ENCODE peak calls at places on chromosomes 1 and 21, in four cellular contexts. G is cardiac muscle cell, J is fibroblast of villous mesenchyme, L is astrocyte of the spinal cord. S is an unnamed sample.

GRCh38 chr21:26153758-26154157 is 16.8 kb downstream of the APP start:
- DNase-seq in G (no peak), J (peak), L (no peak), S (no peak)

GRCh38 chr1:157240495-157241184 is 102.4 kb upstream of the ETV3 start:
- DNase-seq in G (no peak), J (no peak), L (no peak), S (no peak)

GRCh38 chr1:71427066-71427465 is 346.2 kb upstream of the ZRANB2 start:
- DNase-seq in G (no peak), J (no peak), L (no peak), S (no peak)

GRCh38 chr1:235253219-235253640 is 74.7 kb downstream of the ARID4B start:
- DNase-seq in G (peak), J (peak), L (peak), S (peak)

GRCh38 chr1:65310078-65310587 is 790 bp downstream of the DNAJC6 start:
- DNase-seq in G (no peak), J (peak), L (no peak), S (no peak)

GRCh38 chr1:16326833-16327404 is 25.4 kb downstream of the FBXO42 start:
- DNase-seq in G (peak), J (peak), L (no peak), S (no peak)

GRCh38 chr1:212286437-212287131 is 1.4 kb downstream of the PPP2R5A start:
- DNase-seq in G (peak), J (peak), L (peak), S (peak)

GRCh38 chr21:25708467-25709065 is 26.1 kb downstream of the ATP5PF start:
- DNase-seq in G (peak), J (peak), L (peak), S (peak)

GRCh38 chr1:177585492-177586220 is 384.2 kb downstream of the SEC16B start:
- DNase-seq in G (no peak), J (no peak), L (peak), S (no peak)

GRCh38 chr21:45130324-45130774 is 56.0 kb downstream of the ADARB1 start:
- DNase-seq in G (peak), J (peak), L (peak), S (peak)
- H3K4me3 ChIP-seq in G (no peak), J (peak), L (peak), S (peak)

GRCh38 chr1:54848134-54848948 is 38.7 kb downstream of the DHCR24 start:
- DNase-seq in G (no peak), J (no peak), L (no peak), S (no peak)
- TF ChIP-seq CTCF in G (no peak), J (no peak), L (no peak), S (no peak)

DNA sequence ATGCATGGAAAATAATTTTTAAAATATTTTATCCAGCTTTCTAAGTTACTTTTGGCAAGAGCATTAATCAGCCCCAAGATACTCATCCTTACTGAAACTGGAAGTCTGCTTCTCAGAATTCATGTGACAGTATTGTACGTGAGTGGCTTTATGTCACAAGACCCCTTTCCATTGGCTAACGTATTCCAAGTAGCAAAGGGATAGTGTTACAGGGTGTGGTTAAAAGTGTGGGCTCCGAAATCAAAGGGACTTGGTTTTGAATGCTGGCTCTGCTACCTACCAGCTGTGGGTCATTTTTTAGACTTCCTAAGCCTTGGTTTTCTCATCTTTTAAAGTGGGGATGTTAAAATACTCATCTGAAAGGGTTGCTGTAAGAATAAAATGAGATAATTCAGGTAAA is 91.7 kb downstream of the RHOU start:
- DNase-seq in G (no peak), J (peak), L (no peak), S (peak)
- H3K4me3 ChIP-seq in G (no peak), J (no peak), L (no peak), S (no peak)

GRCh38 chr1:6987940-6988339 is 202.7 kb downstream of the CAMTA1 start:
- DNase-seq in G (no peak), J (no peak), L (no peak), S (no peak)
- TF ChIP-seq CTCF in G (no peak), J (no peak), L (peak), S (no peak)

GRCh38 chr1:10698726-10699469 is 97.5 kb downstream of the CASZ1 start:
- DNase-seq in G (no peak), J (no peak), L (no peak), S (no peak)
- H3K4me3 ChIP-seq in G (no peak), J (no peak), L (no peak), S (no peak)

GRCh38 chr1:35192056-35192852 is 691 bp downstream of the SFPQ start:
- DNase-seq in G (peak), J (peak), L (peak), S (peak)
- TF ChIP-seq CTCF in G (no peak), J (peak), L (no peak), S (no peak)

DNA sequence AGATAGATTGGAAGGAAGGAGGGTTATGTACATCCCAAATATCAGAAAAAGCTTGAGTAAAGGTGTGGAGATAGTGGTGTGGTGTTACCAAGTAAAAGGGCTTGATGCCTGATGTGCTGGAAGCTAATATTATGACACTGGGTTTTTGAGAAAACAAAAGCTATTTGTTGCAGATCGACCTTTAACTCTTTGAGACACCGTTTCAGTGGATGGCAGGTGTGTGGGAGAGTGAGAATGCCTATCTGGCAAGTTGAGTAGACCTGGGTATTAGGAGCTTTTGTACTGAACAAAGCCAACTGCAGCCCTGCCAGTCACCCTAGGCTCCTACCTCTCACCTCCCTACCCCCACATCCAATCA is 1.4 kb downstream of the MMACHC start:
- DNase-seq in G (no peak), J (no peak), L (no peak), S (no peak)
- H3K4me3 ChIP-seq in G (no peak), J (no peak), L (no peak), S (no peak)

GRCh38 chr1:7060826-7061225 is 275.6 kb downstream of the CAMTA1 start:
- DNase-seq in G (no peak), J (no peak), L (no peak), S (no peak)

GRCh38 chr1:7062346-7063061 is 277.2 kb downstream of the CAMTA1 start:
- DNase-seq in G (no peak), J (no peak), L (no peak), S (no peak)

GRCh38 chr1:7068552-7068951 is 283.3 kb downstream of the CAMTA1 start:
- DNase-seq in G (no peak), J (no peak), L (no peak), S (no peak)

GRCh38 chr1:7069888-7070287 is 284.6 kb downstream of the CAMTA1 start:
- DNase-seq in G (peak), J (no peak), L (no peak), S (no peak)

GRCh38 chr1:7063981-7064380 is 278.7 kb downstream of the CAMTA1 start:
- DNase-seq in G (no peak), J (no peak), L (no peak), S (no peak)
- TF ChIP-seq CTCF in G (no peak), J (no peak), L (no peak), S (no peak)

DNA sequence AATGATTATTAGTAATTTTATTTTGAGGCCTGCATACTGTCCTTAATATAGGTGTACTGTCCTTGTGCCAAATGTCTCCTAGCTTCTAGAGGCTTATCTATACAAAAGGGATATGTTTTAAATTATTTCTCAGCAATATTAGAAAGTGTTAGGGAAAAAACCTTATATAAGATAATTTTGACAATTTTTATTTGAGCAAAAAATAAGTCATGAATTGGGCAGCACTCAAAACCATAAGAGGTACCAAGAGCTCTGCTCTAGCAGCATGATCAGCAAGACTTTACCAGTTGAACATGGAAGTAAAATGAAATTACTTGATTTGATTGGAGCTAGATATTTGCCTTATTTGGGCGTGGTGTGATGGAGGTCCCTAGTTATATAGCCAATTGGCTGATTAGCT is 157.1 kb downstream of the PTBP2 start:
- DNase-seq in G (no peak), J (no peak), L (no peak), S (no peak)
- H3K4me3 ChIP-seq in G (no peak), J (no peak), L (no peak), S (no peak)

DNA sequence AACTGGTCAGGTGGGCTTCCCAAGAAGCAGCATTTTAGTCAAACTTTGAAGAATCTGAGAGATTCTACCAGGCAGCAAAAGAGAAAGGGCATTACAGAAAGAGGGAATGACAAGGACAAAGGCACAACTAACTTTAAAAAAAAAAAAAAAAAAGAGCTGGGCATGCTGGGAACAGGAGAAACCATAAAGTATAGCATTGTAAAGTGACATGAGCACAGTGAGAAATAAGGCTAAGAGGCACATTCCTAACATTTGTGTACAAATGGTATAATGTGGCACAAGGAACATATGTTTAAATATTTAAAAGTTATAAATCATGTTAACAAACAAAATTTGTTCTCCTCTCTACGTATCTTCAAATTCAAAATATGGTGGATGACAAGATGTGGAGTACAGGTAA is 69.6 kb downstream of the CLCA4 start:
- DNase-seq in G (no peak), J (no peak), L (no peak), S (no peak)
- TF ChIP-seq CTCF in G (no peak), J (no peak), L (no peak), S (no peak)